ENCODE peak calls at places on chromosomes 13 and 19, in four cellular contexts. Q is fibroblast of mammary gland, L is WERI-Rb-1, K is hypothalamus. O is an unnamed sample.

GRCh38 chr19:34171539-34171876 is 796 bp upstream of the LSM14A start:
- DNase-seq in Q (peak), L (no peak), K (no peak), O (no peak)

GRCh38 chr13:109010912-109011311 is 381.5 kb downstream of the MYO16 start:
- DNase-seq in Q (no peak), L (no peak), K (no peak), O (no peak)

GRCh38 chr19:22617614-22618325 is 16.4 kb upstream of the ZNF492 start:
- DNase-seq in Q (no peak), L (no peak), K (no peak), O (no peak)

GRCh38 chr13:107121793-107122192 is 553.9 kb upstream of the ARGLU1 start:
- DNase-seq in Q (no peak), L (no peak), K (no peak), O (no peak)

GRCh38 chr19:34428549-34429285 is 536 bp downstream of the UBA2 start:
- DNase-seq in Q (peak), L (peak), K (peak), O (no peak)

GRCh38 chr19:34667349-34668076 is 9.4 kb downstream of the SCGB2B2 start:
- DNase-seq in Q (peak), L (no peak), K (no peak), O (no peak)

GRCh38 chr13:47250141-47250540 is 353.3 kb upstream of the HTR2A start:
- DNase-seq in Q (peak), L (no peak), K (no peak), O (no peak)

GRCh38 chr13:50152655-50153309 is 137.5 kb downstream of the KCNRG start:
- DNase-seq in Q (no peak), L (no peak), K (no peak), O (no peak)

GRCh38 chr19:46226438-46226973 is 3.0 kb upstream of the IGFL1 start:
- DNase-seq in Q (no peak), L (no peak), K (no peak), O (no peak)

GRCh38 chr13:33110713-33111413 is 94.6 kb downstream of the KL start:
- DNase-seq in Q (peak), L (no peak), K (no peak), O (no peak)

GRCh38 chr19:4662812-4663211 is 7.3 kb downstream of the MYDGF start:
- DNase-seq in Q (no peak), L (no peak), K (no peak), O (no peak)

GRCh38 chr19:31127132-31127967 is 221.9 kb downstream of the TSHZ3 start:
- DNase-seq in Q (peak), L (no peak), K (no peak), O (no peak)

GRCh38 chr19:46410205-46411087 is 2.9 kb downstream of the CCDC8 start:
- DNase-seq in Q (no peak), L (no peak), K (no peak), O (no peak)

GRCh38 chr13:77729502-77730221 is 32.2 kb downstream of the SLAIN1 start:
- DNase-seq in Q (no peak), L (peak), K (no peak), O (no peak)

GRCh38 chr13:98965325-98965724 is 12.5 kb downstream of the DOCK9 start:
- DNase-seq in Q (no peak), L (no peak), K (no peak), O (no peak)